ENCODE peak calls at places on chromosomes 12 and 14, in four cellular contexts. One of them, this sample, is unnamed.
A peak's percentile ranks its signal among the peaks of the same experiment; 100 is the strongest.

GRCh38 chr14:31717294-31718085 is 156.3 kb downstream of the NUBPL start:
- DNase-seq in endothelial cell: no peak
- DNase-seq in transverse colon: no peak
- DNase-seq in left ventricle myocardium inferior: no peak
- DNase-seq in this sample: peak; percentile 2

GRCh38 chr14:103301512-103302197 is 32.4 kb upstream of the EIF5 start:
- DNase-seq in endothelial cell: no peak
- DNase-seq in transverse colon: no peak
- DNase-seq in left ventricle myocardium inferior: no peak
- DNase-seq in this sample: no peak

GRCh38 chr14:76938092-76938500 is 90.4 kb downstream of the IRF2BPL start:
- DNase-seq in endothelial cell: no peak
- DNase-seq in transverse colon: no peak
- DNase-seq in left ventricle myocardium inferior: no peak
- DNase-seq in this sample: no peak

GRCh38 chr14:68961781-68962584 is 17.1 kb downstream of the ACTN1 start:
- DNase-seq in endothelial cell: no peak
- DNase-seq in transverse colon: no peak
- DNase-seq in left ventricle myocardium inferior: no peak
- DNase-seq in this sample: peak; percentile 67

GRCh38 chr14:81199084-81199483 is 21.7 kb downstream of the GTF2A1 start:
- DNase-seq in endothelial cell: no peak
- DNase-seq in transverse colon: no peak
- DNase-seq in left ventricle myocardium inferior: no peak
- DNase-seq in this sample: no peak

GRCh38 chr12:110619534-110619953 is 5.6 kb downstream of the TCTN1 start:
- DNase-seq in endothelial cell: no peak
- DNase-seq in transverse colon: no peak
- DNase-seq in left ventricle myocardium inferior: no peak
- DNase-seq in this sample: no peak

GRCh38 chr12:118101051-118101450 is 2.8 kb downstream of the VSIG10 start:
- DNase-seq in endothelial cell: no peak
- DNase-seq in transverse colon: no peak
- DNase-seq in left ventricle myocardium inferior: no peak
- DNase-seq in this sample: no peak

GRCh38 chr12:47102845-47103666 is 23.3 kb upstream of the AMIGO2 start:
- DNase-seq in endothelial cell: no peak
- DNase-seq in transverse colon: no peak
- DNase-seq in left ventricle myocardium inferior: no peak
- DNase-seq in this sample: no peak

GRCh38 chr12:68675098-68675842 is 11.5 kb upstream of the NUP107 start:
- DNase-seq in endothelial cell: peak; percentile 27
- DNase-seq in transverse colon: peak; percentile 64
- DNase-seq in left ventricle myocardium inferior: no peak
- DNase-seq in this sample: no peak

GRCh38 chr14:93880025-93880820 is 46.9 kb upstream of the FAM181A start:
- DNase-seq in endothelial cell: no peak
- DNase-seq in transverse colon: no peak
- DNase-seq in left ventricle myocardium inferior: no peak
- DNase-seq in this sample: no peak

GRCh38 chr12:58787021-58787760 is 133.1 kb downstream of the LRIG3 start:
- DNase-seq in endothelial cell: no peak
- DNase-seq in transverse colon: no peak
- DNase-seq in left ventricle myocardium inferior: no peak
- DNase-seq in this sample: no peak

GRCh38 chr14:68392393-68393085 is 400.3 kb downstream of the ZFP36L1 start:
- DNase-seq in endothelial cell: no peak
- DNase-seq in transverse colon: peak; percentile 51
- DNase-seq in left ventricle myocardium inferior: peak; percentile 56
- DNase-seq in this sample: no peak

GRCh38 chr12:3122841-3123678 is 45.9 kb downstream of the TSPAN9 start:
- DNase-seq in endothelial cell: peak; percentile 86
- DNase-seq in transverse colon: no peak
- DNase-seq in left ventricle myocardium inferior: peak; percentile 65
- DNase-seq in this sample: no peak

GRCh38 chr14:41299924-41300323 is 306.8 kb upstream of the LRFN5 start:
- DNase-seq in endothelial cell: no peak
- DNase-seq in transverse colon: no peak
- DNase-seq in left ventricle myocardium inferior: no peak
- DNase-seq in this sample: no peak

GRCh38 chr14:71541973-71542730 is 390.1 kb upstream of the RGS6 start:
- DNase-seq in endothelial cell: no peak
- DNase-seq in transverse colon: no peak
- DNase-seq in left ventricle myocardium inferior: no peak
- DNase-seq in this sample: no peak

GRCh38 chr12:67193705-67194104 is 75.5 kb upstream of the CAND1 start:
- DNase-seq in endothelial cell: peak; percentile 56
- DNase-seq in transverse colon: no peak
- DNase-seq in left ventricle myocardium inferior: no peak
- DNase-seq in this sample: peak; percentile 39

GRCh38 chr12:96193725-96194571 is at the start of gene ELK3:
- DNase-seq in endothelial cell: peak; percentile 85
- DNase-seq in transverse colon: peak; percentile 78
- DNase-seq in left ventricle myocardium inferior: peak; percentile 72
- DNase-seq in this sample: peak; percentile 65

GRCh38 chr14:32497233-32497632 is 168.1 kb downstream of the AKAP6 start:
- DNase-seq in endothelial cell: no peak
- DNase-seq in transverse colon: no peak
- DNase-seq in left ventricle myocardium inferior: no peak
- DNase-seq in this sample: no peak

GRCh38 chr12:122841544-122842321 is 6.5 kb downstream of the HIP1R start:
- DNase-seq in endothelial cell: no peak
- DNase-seq in transverse colon: no peak
- DNase-seq in left ventricle myocardium inferior: no peak
- DNase-seq in this sample: peak; percentile 63

GRCh38 chr14:94787655-94788054 is 17.7 kb upstream of the GSC start:
- DNase-seq in endothelial cell: no peak
- DNase-seq in transverse colon: no peak
- DNase-seq in left ventricle myocardium inferior: no peak
- DNase-seq in this sample: no peak

GRCh38 chr12:86727151-86727550 is 471.0 kb upstream of the MGAT4C start:
- DNase-seq in endothelial cell: no peak
- DNase-seq in transverse colon: no peak
- DNase-seq in left ventricle myocardium inferior: no peak
- DNase-seq in this sample: no peak

GRCh38 chr12:132218915-132219314 is 74.7 kb downstream of the NOC4L start:
- DNase-seq in endothelial cell: peak; percentile 52
- DNase-seq in transverse colon: no peak
- DNase-seq in left ventricle myocardium inferior: no peak
- DNase-seq in this sample: peak; percentile 62

GRCh38 chr12:121278450-121279375 is 17.8 kb downstream of the CAMKK2 start:
- DNase-seq in endothelial cell: no peak
- DNase-seq in transverse colon: no peak
- DNase-seq in left ventricle myocardium inferior: peak; percentile 46
- DNase-seq in this sample: peak; percentile 39

GRCh38 chr12:62250671-62251608 is 9.3 kb upstream of the USP15 start:
- DNase-seq in endothelial cell: no peak
- DNase-seq in transverse colon: no peak
- DNase-seq in left ventricle myocardium inferior: no peak
- DNase-seq in this sample: no peak

GRCh38 chr14:92144708-92145107 is 22.9 kb downstream of the CPSF2 start:
- DNase-seq in endothelial cell: no peak
- DNase-seq in transverse colon: no peak
- DNase-seq in left ventricle myocardium inferior: no peak
- DNase-seq in this sample: no peak
- TF ChIP-seq CTCF in endothelial cell: no peak
- TF ChIP-seq CTCF in transverse colon: no peak
- TF ChIP-seq CTCF in left ventricle myocardium inferior: no peak
- TF ChIP-seq CTCF in this sample: no peak

DNA sequence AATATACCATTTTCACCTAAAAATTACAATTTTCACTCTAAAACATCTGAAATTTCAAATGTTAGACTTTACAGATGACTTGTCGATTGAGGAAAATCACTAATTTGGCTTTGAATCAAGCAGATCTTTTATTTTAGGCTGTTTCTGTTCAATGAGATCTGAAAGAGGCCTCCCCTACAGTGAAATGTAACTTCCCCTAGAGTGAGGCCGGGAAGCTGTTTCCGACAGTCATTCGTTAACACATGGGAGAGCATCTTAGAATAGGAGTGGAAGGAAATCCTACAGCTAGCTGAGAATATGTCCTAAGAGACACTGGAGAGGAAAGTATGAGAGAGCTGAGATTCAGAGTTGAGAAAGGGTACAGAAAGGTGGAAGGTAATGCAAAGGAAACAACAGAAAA is 5.7 kb upstream of the C14orf93 start:
- DNase-seq in endothelial cell: no peak
- DNase-seq in transverse colon: no peak
- DNase-seq in left ventricle myocardium inferior: no peak
- DNase-seq in this sample: no peak
- TF ChIP-seq CTCF in endothelial cell: no peak
- TF ChIP-seq CTCF in transverse colon: no peak
- TF ChIP-seq CTCF in left ventricle myocardium inferior: no peak
- TF ChIP-seq CTCF in this sample: no peak

GRCh38 chr12:103966736-103967135 is 1.1 kb downstream of the TDG start:
- DNase-seq in endothelial cell: no peak
- DNase-seq in transverse colon: no peak
- DNase-seq in left ventricle myocardium inferior: no peak
- DNase-seq in this sample: no peak

GRCh38 chr12:103964805-103965204 is 867 bp upstream of the TDG start:
- DNase-seq in endothelial cell: no peak
- DNase-seq in transverse colon: no peak
- DNase-seq in left ventricle myocardium inferior: no peak
- DNase-seq in this sample: no peak

GRCh38 chr12:103965255-103965589 is 450 bp upstream of the TDG start:
- DNase-seq in endothelial cell: no peak
- DNase-seq in transverse colon: no peak
- DNase-seq in left ventricle myocardium inferior: no peak
- DNase-seq in this sample: no peak

GRCh38 chr12:103962493-103962892 is 3.2 kb upstream of the TDG start:
- DNase-seq in endothelial cell: no peak
- DNase-seq in transverse colon: no peak
- DNase-seq in left ventricle myocardium inferior: no peak
- DNase-seq in this sample: no peak

DNA sequence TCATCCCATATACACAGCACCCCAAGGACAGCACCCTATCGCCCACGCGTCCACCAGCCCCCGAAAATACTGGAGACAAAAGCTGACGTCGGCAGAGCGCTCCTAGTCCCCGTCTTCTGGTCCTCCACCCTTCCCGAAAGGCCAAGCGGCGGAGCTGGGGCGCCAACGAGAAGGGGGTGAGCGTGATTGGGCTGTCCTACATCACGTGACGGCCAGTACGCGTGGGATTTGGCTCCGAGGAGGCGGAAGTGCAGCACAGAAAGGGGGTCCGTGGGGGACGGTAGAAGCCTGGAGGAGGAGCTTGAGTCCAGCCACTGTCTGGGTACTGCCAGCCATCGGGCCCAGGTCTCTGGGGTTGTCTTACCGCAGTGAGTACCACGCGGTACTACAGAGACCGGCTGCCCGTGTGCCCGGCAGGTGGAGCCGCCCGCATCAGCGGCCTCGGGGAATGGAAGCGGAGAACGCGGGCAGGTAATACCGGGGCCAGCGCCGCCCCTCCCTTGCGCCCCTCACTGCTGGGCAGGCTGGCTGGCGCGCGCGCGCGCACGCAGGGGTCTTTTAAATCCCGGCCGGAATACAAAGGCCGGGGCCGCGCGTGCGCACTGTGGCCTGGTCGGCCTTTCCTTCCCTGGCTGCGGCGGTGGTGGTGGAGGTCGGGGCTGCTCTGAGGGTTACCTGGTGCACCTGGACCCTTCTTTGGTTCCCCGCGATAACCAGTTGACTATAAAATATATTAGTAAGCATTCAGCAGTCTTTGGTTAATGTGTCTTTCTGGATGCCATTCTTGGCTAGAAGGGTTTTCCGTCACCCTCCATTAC is at the start of gene TDG:
- DNase-seq in endothelial cell: peak; percentile 92
- DNase-seq in transverse colon: peak; percentile 98
- DNase-seq in left ventricle myocardium inferior: peak; percentile 97
- DNase-seq in this sample: peak; percentile 98
- TF ChIP-seq CTCF in endothelial cell: no peak
- TF ChIP-seq CTCF in transverse colon: peak; percentile 20
- TF ChIP-seq CTCF in left ventricle myocardium inferior: peak; percentile 17
- TF ChIP-seq CTCF in this sample: no peak

DNA sequence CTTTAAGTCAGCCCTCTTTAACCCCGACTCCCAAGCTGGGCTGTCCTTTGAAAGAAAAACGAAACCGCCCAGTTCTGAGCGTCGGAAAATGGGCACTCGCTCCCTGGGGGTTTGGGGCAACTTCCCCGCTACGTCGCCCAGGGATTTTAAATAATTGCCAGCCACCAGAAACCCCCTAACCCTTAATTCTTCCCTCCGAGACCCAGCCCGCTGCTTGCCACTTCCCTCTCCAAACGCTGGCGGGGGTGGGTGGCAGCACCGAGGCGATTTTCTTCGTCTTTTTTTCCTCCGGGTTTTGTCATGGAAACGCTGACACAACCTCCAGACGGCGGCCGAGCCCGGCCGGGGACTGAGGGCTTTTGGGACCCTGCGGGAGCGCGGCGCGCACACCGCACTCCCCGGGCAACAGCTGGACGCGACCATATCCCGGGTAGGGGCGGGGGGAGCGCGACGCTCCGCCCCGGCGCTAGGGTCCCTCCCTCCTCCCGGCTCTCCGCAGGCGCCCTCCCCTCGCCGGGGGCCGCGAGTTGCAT is at the start of gene CHST11:
- DNase-seq in endothelial cell: peak; percentile 90
- DNase-seq in transverse colon: peak; percentile 76
- DNase-seq in left ventricle myocardium inferior: peak; percentile 86
- DNase-seq in this sample: peak; percentile 66
- TF ChIP-seq CTCF in endothelial cell: no peak
- TF ChIP-seq CTCF in transverse colon: peak; percentile 25
- TF ChIP-seq CTCF in left ventricle myocardium inferior: peak; percentile 42
- TF ChIP-seq CTCF in this sample: no peak

GRCh38 chr14:51828017-51828797 is 32.2 kb upstream of the GNG2 start:
- DNase-seq in endothelial cell: no peak
- DNase-seq in transverse colon: peak; percentile 34
- DNase-seq in left ventricle myocardium inferior: peak; percentile 17
- DNase-seq in this sample: peak; percentile 60
- TF ChIP-seq CTCF in endothelial cell: no peak
- TF ChIP-seq CTCF in transverse colon: no peak
- TF ChIP-seq CTCF in left ventricle myocardium inferior: no peak
- TF ChIP-seq CTCF in this sample: no peak

GRCh38 chr12:32302218-32302826 is 97.0 kb upstream of the FGD4 start:
- DNase-seq in endothelial cell: peak; percentile 28
- DNase-seq in transverse colon: peak; percentile 17
- DNase-seq in left ventricle myocardium inferior: no peak
- DNase-seq in this sample: peak; percentile 46
- TF ChIP-seq CTCF in endothelial cell: peak; percentile 30
- TF ChIP-seq CTCF in transverse colon: no peak
- TF ChIP-seq CTCF in left ventricle myocardium inferior: peak; percentile 68
- TF ChIP-seq CTCF in this sample: no peak

DNA sequence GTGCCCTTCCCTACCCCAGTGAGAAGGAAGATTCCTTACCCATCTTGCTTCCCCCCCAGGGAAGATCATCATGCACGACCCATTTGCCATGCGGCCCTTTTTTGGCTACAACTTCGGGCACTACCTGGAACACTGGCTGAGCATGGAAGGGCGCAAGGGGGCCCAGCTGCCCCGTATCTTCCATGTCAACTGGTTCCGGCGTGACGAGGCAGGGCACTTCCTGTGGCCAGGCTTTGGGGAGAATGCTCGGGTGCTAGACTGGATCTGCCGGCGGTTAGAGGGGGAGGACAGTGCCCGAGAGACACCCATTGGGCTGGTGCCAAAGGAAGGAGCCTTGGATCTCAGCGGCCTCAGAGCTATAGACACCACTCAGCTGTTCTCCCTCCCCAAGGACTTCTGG is 9.3 kb downstream of the PCK2 start:
- DNase-seq in endothelial cell: no peak
- DNase-seq in transverse colon: no peak
- DNase-seq in left ventricle myocardium inferior: no peak
- DNase-seq in this sample: no peak
- TF ChIP-seq CTCF in endothelial cell: no peak
- TF ChIP-seq CTCF in transverse colon: no peak
- TF ChIP-seq CTCF in left ventricle myocardium inferior: no peak
- TF ChIP-seq CTCF in this sample: no peak

GRCh38 chr14:29273513-29273912 is 506.9 kb downstream of the FOXG1 start:
- DNase-seq in endothelial cell: no peak
- DNase-seq in transverse colon: no peak
- DNase-seq in left ventricle myocardium inferior: no peak
- DNase-seq in this sample: no peak
- TF ChIP-seq CTCF in endothelial cell: peak; percentile 59
- TF ChIP-seq CTCF in transverse colon: no peak
- TF ChIP-seq CTCF in left ventricle myocardium inferior: no peak
- TF ChIP-seq CTCF in this sample: no peak

This sample was measured in Calu3.